ENCODE peak calls at places on chromosomes 11 and 22, in seven cellular contexts. F is AG04450, P is nephron progenitor cell, J is fibroblast of villous mesenchyme, X is BJ, A is neural crest cell, C is stomach. O is an unnamed sample.

GRCh38 chr22:28440517-28441366 is 238.9 kb downstream of the TTC28 start:
- DNase-seq in F (no peak), P (no peak), J (peak; percentile 74), X (no peak), A (no peak), C (no peak), O (no peak)

GRCh38 chr22:50319503-50319951 is 7.3 kb downstream of the DENND6B start:
- DNase-seq in F (no peak), P (no peak), J (no peak), X (no peak), A (no peak), C (no peak), O (no peak)

GRCh38 chr22:42747701-42748513 is 27.2 kb upstream of the A4GALT start:
- DNase-seq in F (no peak), P (no peak), J (peak; percentile 71), X (peak; percentile 43), A (no peak), C (no peak), O (no peak)

GRCh38 chr22:23246982-23247766 is 66.9 kb downstream of the BCR start:
- DNase-seq in F (no peak), P (no peak), J (no peak), X (no peak), A (no peak), C (no peak), O (no peak)

GRCh38 chr22:46439111-46439510 is 98.3 kb downstream of the CELSR1 start:
- DNase-seq in F (no peak), P (no peak), J (no peak), X (no peak), A (no peak), C (no peak), O (no peak)

GRCh38 chr11:26527685-26528084 is 44.4 kb downstream of the MUC15 start:
- DNase-seq in F (no peak), P (no peak), J (no peak), X (no peak), A (no peak), C (no peak), O (no peak)

GRCh38 chr11:59841514-59841913 is 3.8 kb downstream of the CBLIF start:
- DNase-seq in F (no peak), P (no peak), J (no peak), X (no peak), A (no peak), C (no peak), O (no peak)

GRCh38 chr11:132977241-132977640 is 555.1 kb downstream of the OPCML start:
- DNase-seq in F (no peak), P (no peak), J (no peak), X (no peak), A (no peak), C (no peak), O (no peak)

GRCh38 chr11:61007383-61007970 is 36.0 kb downstream of the CD6 start:
- DNase-seq in F (no peak), P (peak; percentile 61), J (no peak), X (no peak), A (peak; percentile 23), C (no peak), O (no peak)

GRCh38 chr11:134759855-134760254 is 347.8 kb upstream of the B3GAT1 start:
- DNase-seq in F (no peak), P (no peak), J (no peak), X (no peak), A (no peak), C (no peak), O (no peak)

GRCh38 chr22:45129703-45130524 is 33.8 kb upstream of the NUP50 start:
- DNase-seq in F (no peak), P (no peak), J (no peak), X (no peak), A (no peak), C (no peak), O (no peak)

GRCh38 chr22:26701323-26701722 is 43.9 kb downstream of the MIAT start:
- DNase-seq in F (no peak), P (no peak), J (no peak), X (no peak), A (no peak), C (no peak), O (no peak)

GRCh38 chr11:19524171-19524671 is 188.4 kb upstream of the NAV2 start:
- DNase-seq in F (no peak), P (peak; percentile 19), J (peak; percentile 35), X (no peak), A (no peak), C (peak; percentile 49), O (no peak)

GRCh38 chr11:35305670-35306382 is 113.5 kb downstream of the SLC1A2 start:
- DNase-seq in F (no peak), P (peak; percentile 41), J (peak; percentile 68), X (no peak), A (peak; percentile 22), C (peak; percentile 36), O (no peak)

GRCh38 chr11:64330888-64331287 is 9.1 kb upstream of the CCDC88B start:
- DNase-seq in F (no peak), P (no peak), J (no peak), X (no peak), A (no peak), C (no peak), O (no peak)
- TF ChIP-seq CTCF in F (no peak), P (no peak), J (no peak), X (no peak), A (no peak), C (no peak), O (no peak)

DNA sequence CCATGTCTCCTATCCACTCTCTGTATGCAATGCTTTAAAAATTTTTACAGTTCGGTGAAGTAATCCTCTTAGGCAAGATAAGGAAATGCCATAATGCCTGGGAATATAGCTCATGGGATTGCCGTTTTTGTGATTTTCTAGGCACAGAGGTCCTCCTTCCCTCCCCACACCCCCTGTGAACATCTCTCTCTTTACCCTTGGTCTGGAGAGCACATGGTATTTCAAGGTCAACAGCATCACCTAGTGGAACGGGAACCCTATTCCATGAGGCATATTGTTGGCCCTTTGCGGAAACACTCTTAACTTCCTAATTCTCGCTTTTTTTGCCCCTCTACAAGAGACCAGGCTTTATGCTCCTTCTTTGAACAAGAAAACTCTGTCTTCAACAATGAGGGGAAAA is 8.8 kb downstream of the NXPE4 start:
- DNase-seq in F (no peak), P (no peak), J (peak; percentile 63), X (no peak), A (no peak), C (no peak), O (no peak)
- TF ChIP-seq CTCF in F (peak; percentile 30), P (no peak), J (peak; percentile 56), X (peak; percentile 33), A (no peak), C (no peak), O (no peak)

GRCh38 chr11:73395297-73396208 is 19.4 kb downstream of the RELT start:
- DNase-seq in F (no peak), P (no peak), J (no peak), X (no peak), A (no peak), C (no peak), O (no peak)

GRCh38 chr11:73393011-73393380 is 16.8 kb downstream of the RELT start:
- DNase-seq in F (no peak), P (no peak), J (no peak), X (no peak), A (no peak), C (no peak), O (no peak)

GRCh38 chr11:73392108-73393010 is 16.2 kb downstream of the RELT start:
- DNase-seq in F (no peak), P (no peak), J (no peak), X (no peak), A (no peak), C (no peak), O (no peak)

GRCh38 chr11:73394416-73395296 is 18.5 kb downstream of the RELT start:
- DNase-seq in F (no peak), P (no peak), J (no peak), X (no peak), A (no peak), C (no peak), O (no peak)

GRCh38 chr11:73393479-73394415 is 17.5 kb downstream of the RELT start:
- DNase-seq in F (peak; percentile 59), P (peak; percentile 80), J (peak; percentile 78), X (no peak), A (peak; percentile 80), C (peak; percentile 85), O (peak; percentile 96)
- TF ChIP-seq CTCF in F (peak; percentile 91), P (peak; percentile 76), J (peak; percentile 83), X (peak; percentile 88), A (peak; percentile 82), C (no peak), O (peak; percentile 85)

GRCh38 chr11:102317768-102318103 is 452 bp downstream of the BIRC3 start:
- DNase-seq in F (no peak), P (no peak), J (no peak), X (no peak), A (no peak), C (no peak), O (no peak)

GRCh38 chr11:102316505-102316904 is 779 bp upstream of the BIRC3 start:
- DNase-seq in F (no peak), P (no peak), J (no peak), X (no peak), A (no peak), C (no peak), O (no peak)

GRCh38 chr11:102318469-102318868 is 1.2 kb downstream of the BIRC3 start:
- DNase-seq in F (no peak), P (no peak), J (no peak), X (no peak), A (no peak), C (peak; percentile 42), O (no peak)

GRCh38 chr11:102319544-102319943 is 2.3 kb downstream of the BIRC3 start:
- DNase-seq in F (no peak), P (no peak), J (no peak), X (no peak), A (no peak), C (no peak), O (no peak)

GRCh38 chr11:102317099-102317767 is at the start of gene BIRC3:
- DNase-seq in F (peak; percentile 80), P (peak; percentile 56), J (peak; percentile 91), X (peak; percentile 70), A (peak; percentile 31), C (peak; percentile 90), O (no peak)
- TF ChIP-seq CTCF in F (peak; percentile 44), P (no peak), J (peak; percentile 43), X (peak; percentile 51), A (peak; percentile 46), C (no peak), O (no peak)

DNA sequence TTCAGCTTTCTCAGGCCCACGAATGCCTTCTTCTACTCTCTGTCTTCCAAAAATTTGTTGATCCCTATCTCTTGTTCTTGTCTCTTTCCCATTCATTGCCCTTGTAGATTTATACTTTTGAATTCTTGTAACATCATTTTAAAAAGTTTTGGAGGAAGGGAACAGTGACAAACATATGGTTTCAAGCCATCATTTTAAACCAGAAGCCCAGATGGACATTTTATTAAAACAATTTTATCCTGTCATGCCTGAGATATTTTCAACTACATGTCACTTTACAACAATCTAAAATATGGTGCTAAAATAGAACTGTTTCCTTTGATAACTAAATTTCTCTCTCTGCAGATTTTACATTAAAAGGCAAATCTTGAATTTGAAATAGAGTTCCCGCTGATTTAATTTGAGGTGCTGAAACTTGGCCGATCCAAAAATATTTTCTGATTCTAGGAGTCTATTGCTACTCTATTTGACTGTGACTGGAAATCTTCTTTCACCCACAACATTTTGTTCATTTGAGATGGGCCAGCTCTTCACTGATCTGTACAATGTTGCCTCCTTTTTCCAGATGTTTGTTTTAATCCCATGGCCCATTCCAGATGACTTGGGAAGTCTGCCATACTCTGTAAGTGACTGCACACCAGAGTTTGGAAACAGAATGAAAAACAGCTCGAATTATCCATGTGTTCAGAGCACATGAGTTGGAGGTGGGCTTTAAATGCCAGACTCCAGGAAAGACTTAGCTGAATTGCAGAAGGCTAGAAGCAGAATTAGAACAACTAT is 402.4 kb downstream of the TMEM135 start:
- DNase-seq in F (no peak), P (no peak), J (no peak), X (peak; percentile 45), A (no peak), C (no peak), O (no peak)
- TF ChIP-seq CTCF in F (no peak), P (no peak), J (no peak), X (no peak), A (no peak), C (no peak), O (no peak)

O was measured in D721Med.